ENCODE peak calls at places on chromosomes 16 and 17, in four cellular contexts. E, J, Y and Z are unnamed samples. For H3K27me3, the result is how much of the 10 kb centered on the place peaks cover.

GRCh38 chr17:21376835-21377690 is 906 bp downstream of the KCNJ12 start:
- DNase-seq in Y (peak), J (peak), E (no peak), Z (peak)

GRCh38 chr16:77736879-77737278 is 14.6 kb downstream of the NUDT7 start:
- DNase-seq in J (no peak), E (no peak), Y (no peak), Z (no peak)

GRCh38 chr17:45719335-45720071 is 64.6 kb upstream of the CRHR1 start:
- DNase-seq in Y (peak), J (peak), E (no peak), Z (peak)

GRCh38 chr16:8957061-8957392 is 6.7 kb downstream of the USP7 start:
- DNase-seq in E (no peak), J (no peak), Y (no peak), Z (no peak)

GRCh38 chr16:87422106-87422505 is 30.0 kb downstream of the MAP1LC3B start:
- DNase-seq in E (no peak), J (no peak), Y (no peak), Z (no peak)

GRCh38 chr16:89150981-89151380 is 20.6 kb upstream of the CDH15 start:
- DNase-seq in Y (no peak), J (no peak), E (no peak), Z (peak)

GRCh38 chr17:72121164-72122001 is 563 bp downstream of the SOX9 start:
- DNase-seq in E (no peak), Y (peak), J (peak), Z (no peak)

GRCh38 chr17:40122944-40123810 is 1.4 kb downstream of the MSL1 start:
- DNase-seq in J (peak), E (no peak), Y (peak), Z (no peak)

GRCh38 chr16:85986931-85987749 is 88.2 kb downstream of the IRF8 start:
- DNase-seq in J (no peak), E (peak), Y (no peak), Z (peak)

GRCh38 chr17:82217530-82218204 is 5.0 kb upstream of the CCDC57 start:
- DNase-seq in E (no peak), J (peak), Y (peak), Z (peak)

GRCh38 chr17:6092923-6093468 is 22.8 kb downstream of the WSCD1 start:
- DNase-seq in E (no peak), J (no peak), Y (no peak), Z (no peak)

GRCh38 chr17:6095501-6095900 is 25.3 kb downstream of the WSCD1 start:
- DNase-seq in E (no peak), Y (no peak), J (no peak), Z (no peak)

GRCh38 chr17:6094453-6094852 is 24.3 kb downstream of the WSCD1 start:
- DNase-seq in J (no peak), E (no peak), Y (no peak), Z (no peak)

GRCh38 chr17:6096201-6097004 is 26.2 kb downstream of the WSCD1 start:
- DNase-seq in E (no peak), Y (no peak), J (no peak), Z (no peak)

GRCh38 chr17:6094926-6095325 is 24.7 kb downstream of the WSCD1 start:
- DNase-seq in E (no peak), Y (no peak), J (no peak), Z (no peak)
- H3K27me3 ChIP-seq in E (under half), Y (under half), J (under half), Z (under half)

GRCh38 chr17:4317648-4318047 is 48.8 kb downstream of the UBE2G1 start:
- DNase-seq in J (no peak), Y (no peak), E (no peak), Z (peak)
- H2BK5ac ChIP-seq in J (no peak), Y (no peak), E (no peak), Z (no peak)

DNA sequence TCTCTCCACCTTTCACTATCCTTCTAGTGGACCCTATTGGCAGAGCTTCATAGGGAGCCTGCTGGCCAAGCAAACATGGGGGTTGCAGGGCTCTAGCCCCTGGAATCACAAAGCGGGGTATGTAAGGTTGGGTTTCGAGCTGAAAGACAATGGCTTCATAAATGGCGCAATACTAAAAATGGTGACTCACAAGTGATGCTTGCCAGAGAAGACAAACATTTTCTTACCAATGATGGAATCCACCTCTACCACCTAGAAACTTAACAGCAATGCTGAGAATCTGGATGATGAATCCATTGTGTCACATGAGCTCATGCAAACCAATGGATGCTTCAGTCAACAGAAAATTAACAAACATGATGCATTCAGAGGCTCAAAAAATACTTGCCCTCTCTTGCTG is 375.3 kb upstream of the PSMD7 start:
- DNase-seq in E (no peak), J (no peak), Y (no peak), Z (peak)
- H3K27ac ChIP-seq in E (no peak), J (no peak), Y (no peak), Z (no peak)

DNA sequence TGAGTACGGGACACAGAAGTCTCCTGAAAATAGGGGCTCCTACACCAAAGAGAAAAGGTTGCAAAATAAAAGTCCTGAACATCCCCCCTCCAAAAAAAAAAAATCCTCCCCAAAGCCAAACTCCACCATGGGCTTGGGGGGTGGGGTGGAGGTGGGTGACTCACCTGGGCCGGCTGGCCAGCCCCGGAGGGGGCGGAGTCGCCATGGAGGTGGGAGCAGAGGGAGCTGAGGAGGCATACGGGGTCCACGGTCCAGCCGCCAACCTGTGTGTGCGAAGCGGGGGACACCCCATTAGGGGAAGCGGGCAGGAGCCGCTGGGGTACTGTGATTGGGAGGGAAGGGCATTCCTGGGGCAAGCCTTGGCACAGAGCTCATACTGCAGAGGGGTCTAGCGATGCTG is 31.0 kb downstream of the SRCIN1 start:
- DNase-seq in J (no peak), Y (no peak), E (no peak), Z (no peak)
- H3K27me3 ChIP-seq in J (half or more), Y (half or more), E (under half), Z (half or more)

GRCh38 chr16:1908081-1908633 is 10.1 kb downstream of the HS3ST6 start:
- DNase-seq in Y (no peak), E (no peak), J (no peak), Z (no peak)

GRCh38 chr16:1908983-1909382 is 9.2 kb downstream of the HS3ST6 start:
- DNase-seq in E (no peak), J (no peak), Y (no peak), Z (no peak)

GRCh38 chr16:1906846-1907165 is 11.4 kb downstream of the HS3ST6 start:
- DNase-seq in E (no peak), J (no peak), Y (no peak), Z (no peak)

GRCh38 chr16:1906052-1906845 is 12.0 kb downstream of the HS3ST6 start:
- DNase-seq in J (no peak), Y (no peak), E (no peak), Z (no peak)

GRCh38 chr16:1907226-1907849 is 10.9 kb downstream of the HS3ST6 start:
- DNase-seq in E (no peak), J (no peak), Y (no peak), Z (no peak)
- H2BK5ac ChIP-seq in E (no peak), J (no peak), Y (no peak), Z (no peak)

GRCh38 chr16:27969574-27969973 is 93.9 kb downstream of the GSG1L start:
- DNase-seq in E (no peak), J (no peak), Y (peak), Z (no peak)
- H3K27ac ChIP-seq in E (no peak), J (no peak), Y (no peak), Z (no peak)

GRCh38 chr17:79317916-79318315 is 243.3 kb downstream of the ENGASE start:
- DNase-seq in E (no peak), J (no peak), Y (no peak), Z (no peak)
- H3K27me3 ChIP-seq in E (under half), J (under half), Y (under half), Z (under half)

GRCh38 chr17:63547083-63547523 is 3.2 kb upstream of the DCAF7 start:
- DNase-seq in E (no peak), Y (no peak), J (no peak), Z (no peak)

GRCh38 chr17:63550816-63551639 is 751 bp downstream of the DCAF7 start:
- DNase-seq in Y (peak), E (peak), J (peak), Z (peak)

GRCh38 chr17:63549946-63550815 is at the start of gene DCAF7:
- DNase-seq in Y (peak), J (peak), E (peak), Z (peak)

GRCh38 chr17:63552211-63552610 is 1.9 kb downstream of the DCAF7 start:
- DNase-seq in J (no peak), Y (peak), E (no peak), Z (no peak)

DNA sequence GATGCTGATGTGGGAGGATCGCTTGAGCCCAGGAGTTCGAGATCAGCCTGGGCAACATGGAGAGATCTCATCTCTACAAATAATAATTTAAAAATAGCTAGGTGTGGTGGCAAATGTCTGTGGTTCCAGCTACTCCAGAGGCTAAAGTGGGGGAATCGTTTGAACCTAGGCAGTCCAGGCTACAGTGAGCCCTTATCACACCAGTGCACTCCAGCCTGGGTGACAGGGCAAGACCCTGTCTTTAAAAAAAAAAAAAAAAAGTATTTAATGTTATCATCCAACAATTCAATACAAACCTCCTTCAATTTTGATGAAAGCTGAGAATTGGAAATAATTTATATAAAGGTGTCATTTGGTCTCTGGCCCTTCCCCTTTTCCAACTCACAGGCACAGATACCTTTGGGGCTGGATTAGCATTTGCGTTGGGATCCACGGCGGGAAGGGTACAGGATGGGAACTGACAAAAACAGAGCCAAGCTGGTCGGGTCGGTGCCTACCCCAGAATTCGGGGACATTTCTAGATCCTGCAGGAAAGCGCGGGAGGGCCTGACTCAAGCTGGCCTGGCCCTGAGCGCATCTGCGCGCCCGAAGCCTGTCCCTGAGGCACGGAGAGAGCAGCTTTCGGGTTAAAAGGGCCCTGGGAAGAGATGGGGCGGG is 860 bp upstream of the DCAF7 start:
- DNase-seq in Y (no peak), E (no peak), J (no peak), Z (no peak)
- H2BK5ac ChIP-seq in Y (peak), E (no peak), J (no peak), Z (peak)

DNA sequence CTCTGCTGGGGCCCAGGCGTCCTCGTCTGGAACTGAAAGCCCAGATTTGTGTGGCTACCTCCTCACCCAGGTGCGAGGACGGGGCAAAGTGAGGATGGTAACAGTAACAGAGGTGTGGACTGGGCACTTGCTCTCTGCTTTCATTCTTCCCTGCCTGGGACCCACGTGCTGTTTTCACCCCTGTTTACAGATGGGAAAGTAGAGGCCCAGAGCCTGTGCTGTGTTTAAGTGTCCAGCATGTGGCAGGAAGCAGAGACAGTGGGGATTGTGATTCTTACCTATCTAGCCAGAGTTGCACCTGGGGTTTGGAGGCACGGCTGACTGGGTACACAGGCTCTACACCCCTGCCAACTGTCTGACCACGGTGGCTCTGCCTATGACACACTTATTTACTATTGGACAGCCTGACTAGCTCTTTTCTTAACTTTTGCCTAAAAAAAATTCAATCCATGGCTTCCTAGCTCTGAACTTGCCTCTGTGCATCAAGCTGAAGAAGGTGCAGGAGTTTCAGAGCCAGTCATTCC is 155.4 kb downstream of the CLEC16A start:
- DNase-seq in E (no peak), J (no peak), Y (no peak), Z (no peak)
- H3K27ac ChIP-seq in E (no peak), J (peak), Y (peak), Z (peak)

GRCh38 chr16:1920727-1921155 is 2.5 kb upstream of the HS3ST6 start:
- DNase-seq in J (peak), Y (no peak), E (peak), Z (peak)

GRCh38 chr16:1919680-1919998 is 1.4 kb upstream of the HS3ST6 start:
- DNase-seq in J (no peak), Y (no peak), E (no peak), Z (no peak)

GRCh38 chr16:1923299-1924034 is 5.3 kb upstream of the HS3ST6 start:
- DNase-seq in J (peak), E (no peak), Y (no peak), Z (peak)

GRCh38 chr16:1924095-1924494 is 5.9 kb upstream of the HS3ST6 start:
- DNase-seq in J (no peak), E (no peak), Y (no peak), Z (no peak)

DNA sequence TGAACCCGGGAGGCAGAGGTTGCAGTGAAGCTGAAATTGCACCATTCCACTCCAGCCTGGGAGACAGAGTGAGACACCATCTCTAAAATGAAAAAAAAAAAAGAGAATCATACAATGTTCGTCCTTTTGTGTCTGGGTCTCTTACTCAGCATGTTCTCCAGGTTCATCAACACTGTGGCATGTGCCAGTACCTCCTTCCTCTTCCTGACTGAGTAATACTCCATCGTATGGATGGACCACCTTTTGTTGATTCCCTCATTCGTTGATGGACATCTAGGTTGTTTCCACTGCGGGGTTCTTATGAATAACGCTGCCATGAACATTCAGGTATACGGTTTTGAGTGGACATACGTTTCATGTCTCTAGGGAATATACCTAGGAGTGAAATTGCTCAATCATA is 4.1 kb upstream of the HS3ST6 start:
- DNase-seq in E (no peak), Y (no peak), J (no peak), Z (no peak)
- H3K27me3 ChIP-seq in E (under half), Y (half or more), J (under half), Z (under half)